ENCODE peak calls at places on chromosomes 7 and 10, in seven cellular contexts. G is neuronal stem cell, I is mesendoderm, K is IMR-90, R is H9, V is trophoblast cell, X is H1. J is an unnamed sample.

GRCh38 chr10:70617798-70618568 is 15.4 kb upstream of the PRF1 start:
- DNase-seq in V (no peak), R (no peak), X (no peak), I (no peak), G (no peak), K (peak), J (peak)

GRCh38 chr10:72485701-72486100 is 131.0 kb upstream of the DNAJB12 start:
- DNase-seq in R (no peak), K (no peak), G (no peak), I (no peak), X (no peak), V (no peak), J (no peak)

GRCh38 chr7:77157446-77157845 is 35.0 kb downstream of the CCDC146 start:
- DNase-seq in K (no peak), R (no peak), G (no peak), X (no peak), V (no peak), I (no peak), J (no peak)

GRCh38 chr7:53642361-53642760 is 606.9 kb downstream of the POM121L12 start:
- DNase-seq in X (no peak), I (peak), R (no peak), K (no peak), V (peak), G (no peak), J (peak)

GRCh38 chr7:67625257-67625713 is 628.7 kb downstream of the TYW1 start:
- DNase-seq in X (peak), R (peak), K (peak), I (peak), G (peak), V (peak), J (peak)

GRCh38 chr10:42738669-42739068 is 43.9 kb upstream of the BMS1 start:
- DNase-seq in G (no peak), K (no peak), R (no peak), I (no peak), V (no peak), X (no peak), J (no peak)

GRCh38 chr7:143054621-143055020 is 2.5 kb downstream of the OR6V1 start:
- DNase-seq in X (no peak), V (no peak), I (no peak), R (no peak), G (no peak), K (no peak), J (no peak)

GRCh38 chr10:49569031-49569765 is 30.3 kb upstream of the ERCC6 start:
- DNase-seq in G (no peak), R (no peak), V (peak), X (no peak), K (peak), I (no peak), J (peak)

GRCh38 chr10:59360605-59361515 is 1.5 kb downstream of the FAM13C start:
- DNase-seq in K (no peak), X (no peak), R (no peak), V (no peak), I (no peak), G (no peak), J (no peak)
- H2BK5ac ChIP-seq in K (peak), X (no peak), R (no peak), V (no peak), I (no peak), G (no peak), J (no peak)

DNA sequence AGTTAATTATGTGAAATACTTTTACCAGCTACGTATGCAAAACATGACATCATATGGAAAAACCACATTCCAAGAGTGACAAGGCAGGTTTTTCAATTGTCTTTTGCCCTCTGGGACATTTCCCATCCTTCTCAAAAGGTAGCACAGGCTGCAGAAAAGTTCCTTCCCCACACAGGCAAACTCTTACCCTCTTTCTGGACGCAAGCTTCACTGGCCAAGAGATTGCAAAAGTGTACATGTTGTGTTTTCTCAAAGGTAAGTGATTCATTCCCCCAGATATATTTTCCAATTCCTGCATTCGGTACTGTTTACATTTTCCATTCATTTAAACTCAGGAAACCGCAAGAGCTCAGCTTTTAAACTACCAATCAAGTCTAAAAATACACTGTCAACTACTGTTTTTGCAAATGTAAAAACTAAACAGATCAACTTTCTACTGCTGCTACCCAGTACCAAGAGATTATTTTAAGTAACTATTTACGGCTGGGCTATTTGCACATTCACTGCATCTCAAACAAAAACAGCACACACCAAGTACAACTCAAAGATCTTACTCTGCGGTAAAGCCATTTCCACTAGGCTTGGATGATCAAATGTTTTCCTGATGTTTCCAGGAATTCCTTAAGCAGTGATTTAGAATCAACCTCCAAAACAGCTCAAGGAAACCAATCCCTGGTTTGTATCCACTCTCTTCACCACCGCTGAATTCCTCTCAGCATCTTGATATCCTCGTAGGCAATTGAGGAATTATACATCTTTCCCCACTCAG is 233.6 kb upstream of the CCDC6 start:
- DNase-seq in V (peak), I (peak), R (peak), K (peak), X (no peak), G (peak), J (peak)
- H3K27ac ChIP-seq in V (peak), I (peak), R (peak), K (no peak), X (peak), G (peak), J (peak)

DNA sequence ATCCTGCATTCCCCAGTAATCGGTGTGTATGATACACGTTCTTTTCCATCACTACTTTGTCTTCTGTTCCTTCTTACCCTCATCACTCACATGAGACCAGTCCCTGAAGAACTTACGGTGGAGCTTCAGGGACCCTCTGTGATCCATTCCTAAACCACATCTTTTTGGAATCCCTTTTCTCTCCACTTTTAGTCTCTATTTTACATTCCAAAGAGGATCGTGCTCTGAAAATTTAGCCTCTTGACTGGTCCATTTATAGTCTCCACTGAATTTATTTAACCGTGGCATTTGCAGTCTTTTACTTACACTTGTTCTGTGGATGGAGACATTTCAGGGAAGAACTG is 109.1 kb downstream of the NT5C2 start:
- DNase-seq in K (no peak), G (no peak), I (no peak), X (no peak), V (no peak), R (no peak), J (no peak)
- H2BK5ac ChIP-seq in K (no peak), G (no peak), I (no peak), X (no peak), V (no peak), R (no peak), J (no peak)

DNA sequence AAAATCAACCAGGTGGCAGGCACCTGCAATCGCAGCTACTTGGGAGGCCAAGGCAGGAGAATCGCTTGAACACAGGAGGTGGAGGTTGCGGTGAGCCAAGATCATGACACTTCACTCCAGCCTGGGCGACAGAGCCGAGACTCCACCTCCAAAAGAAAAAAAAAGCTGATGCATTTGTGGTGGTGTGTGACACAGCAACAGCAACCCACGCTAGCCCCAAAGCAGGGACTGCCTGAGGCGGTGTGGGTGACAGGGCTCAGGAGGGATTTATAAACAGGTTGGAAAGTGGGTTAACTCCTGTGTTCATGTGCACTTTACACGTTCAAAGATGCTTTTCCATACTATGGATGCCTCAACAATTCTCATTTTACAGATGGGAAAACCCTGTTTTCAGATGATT is 395.9 kb upstream of the PODXL start:
- DNase-seq in K (no peak), G (no peak), V (no peak), R (no peak), X (no peak), I (no peak), J (no peak)
- H3K27ac ChIP-seq in K (no peak), G (no peak), V (no peak), R (no peak), X (no peak), I (no peak), J (no peak)

GRCh38 chr10:27531336-27531847 is 27.3 kb downstream of the RAB18 start:
- DNase-seq in V (no peak), K (no peak), I (no peak), X (no peak), R (no peak), G (no peak), J (no peak)
- H2BK5ac ChIP-seq in V (no peak), K (no peak), I (no peak), X (no peak), R (no peak), G (no peak), J (no peak)

DNA sequence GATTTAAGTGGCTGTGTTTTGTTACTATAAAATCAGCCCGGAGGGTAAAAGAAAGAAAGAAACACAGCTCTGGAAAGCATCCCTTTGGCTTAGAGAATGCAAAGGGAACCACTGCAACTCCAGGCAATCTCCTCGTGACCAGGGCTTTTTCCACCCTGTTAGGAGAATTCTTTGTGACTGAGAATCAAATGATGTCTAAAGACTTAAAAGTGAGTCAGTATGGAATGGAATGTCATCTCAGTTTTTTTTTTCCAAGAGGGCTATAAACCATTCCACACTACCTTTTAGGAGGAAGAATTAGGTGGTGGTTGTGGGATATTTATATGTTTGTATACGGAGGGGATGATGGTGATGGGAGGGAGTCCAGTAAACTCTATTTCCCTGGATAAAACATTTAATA is 334.7 kb downstream of the SUGCT start:
- DNase-seq in R (no peak), G (no peak), V (peak), K (peak), X (no peak), I (peak), J (peak)
- H3K27ac ChIP-seq in R (no peak), G (no peak), V (no peak), K (peak), X (no peak), I (no peak), J (peak)

GRCh38 chr10:14259696-14260595 is 70.8 kb downstream of the FRMD4A start:
- DNase-seq in V (peak), G (no peak), I (peak), R (no peak), X (no peak), K (peak), J (peak)
- H2BK5ac ChIP-seq in V (no peak), G (no peak), I (no peak), R (no peak), X (no peak), K (no peak), J (no peak)